ENCODE peak calls at places on chromosomes 1 and 21, in six cellular contexts. Y is psoas muscle, P is cardiac muscle cell, Q is transverse colon, F is A549, O is fibroblast of lung. D is an unnamed sample.

GRCh38 chr1:89865498-89866385 is 44.9 kb downstream of the LRRC8D start:
- DNase-seq in Y (no peak), P (peak), Q (no peak), F (peak), O (peak), D (peak)

GRCh38 chr1:2311184-2312032 is 79.9 kb downstream of the MORN1 start:
- DNase-seq in Y (peak), P (peak), Q (peak), F (peak), O (peak), D (peak)

GRCh38 chr1:177586429-177586828 is 383.4 kb downstream of the SEC16B start:
- DNase-seq in Y (no peak), P (peak), Q (no peak), F (no peak), O (peak), D (peak)

GRCh38 chr21:26130249-26130896 is 40.2 kb downstream of the APP start:
- DNase-seq in Y (no peak), P (peak), Q (no peak), F (no peak), O (peak), D (peak)

GRCh38 chr1:114342376-114342775 is 168.6 kb downstream of the TRIM33 start:
- DNase-seq in Y (no peak), P (no peak), Q (peak), F (no peak), O (no peak), D (no peak)

GRCh38 chr21:33121715-33122475 is 52.0 kb downstream of the OLIG1 start:
- DNase-seq in Y (no peak), P (peak), Q (no peak), F (peak), O (peak), D (peak)

GRCh38 chr1:8111560-8111959 is 85.5 kb upstream of the ERRFI1 start:
- DNase-seq in Y (no peak), P (no peak), Q (no peak), F (no peak), O (no peak), D (no peak)

GRCh38 chr1:114126696-114127095 is 27.0 kb downstream of the SYT6 start:
- DNase-seq in Y (no peak), P (no peak), Q (peak), F (no peak), O (no peak), D (no peak)

GRCh38 chr1:17773626-17774326 is 18.6 kb downstream of the ACTL8 start:
- DNase-seq in Y (no peak), P (no peak), Q (no peak), F (no peak), O (no peak), D (no peak)

GRCh38 chr1:66938618-66939017 is 13.8 kb downstream of the MIER1 start:
- DNase-seq in Y (no peak), P (peak), Q (no peak), F (no peak), O (peak), D (no peak)

GRCh38 chr21:27818847-27819246 is 852.0 kb upstream of the ADAMTS5 start:
- DNase-seq in Y (no peak), P (peak), Q (no peak), F (no peak), O (peak), D (no peak)

DNA sequence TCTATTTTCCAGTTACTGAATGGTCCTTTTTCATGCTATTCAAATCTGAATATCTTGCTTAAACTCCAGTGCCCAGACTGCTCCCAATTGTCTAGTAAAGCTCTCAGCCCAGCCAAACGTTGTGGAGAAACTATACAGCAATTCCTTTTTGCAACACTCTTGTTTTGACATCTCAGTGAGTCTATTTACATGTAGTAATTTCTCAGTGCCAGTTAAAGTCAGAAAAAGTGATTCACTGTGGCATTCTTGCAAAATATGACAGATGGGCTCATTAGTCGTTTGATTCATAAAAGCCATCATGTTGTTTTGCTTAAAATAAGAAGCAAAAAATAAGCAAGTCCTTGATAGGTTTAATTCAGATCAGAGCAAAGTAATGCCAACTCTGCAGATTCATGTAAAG is 20.7 kb upstream of the TMPRSS15 start:
- DNase-seq in Y (no peak), P (no peak), Q (no peak), F (no peak), O (no peak), D (no peak)
- TF ChIP-seq CTCF in Y (no peak), P (no peak), Q (no peak), F (no peak), O (no peak), D (no peak)

GRCh38 chr1:38138498-38139233 is 92.1 kb upstream of the POU3F1 start:
- DNase-seq in Y (peak), P (peak), Q (peak), F (peak), O (peak), D (peak)
- H3K27ac ChIP-seq in Y (peak), P (no peak), Q (no peak), F (peak), O (no peak), D (peak)

GRCh38 chr1:10589074-10589473 is 114.3 kb downstream of the PEX14 start:
- DNase-seq in Y (no peak), P (no peak), Q (no peak), F (no peak), O (no peak), D (no peak)

GRCh38 chr1:10588640-10589039 is 113.9 kb downstream of the PEX14 start:
- DNase-seq in Y (no peak), P (no peak), Q (no peak), F (no peak), O (no peak), D (no peak)

GRCh38 chr1:10585242-10585641 is 110.5 kb downstream of the PEX14 start:
- DNase-seq in Y (no peak), P (no peak), Q (no peak), F (no peak), O (no peak), D (no peak)

DNA sequence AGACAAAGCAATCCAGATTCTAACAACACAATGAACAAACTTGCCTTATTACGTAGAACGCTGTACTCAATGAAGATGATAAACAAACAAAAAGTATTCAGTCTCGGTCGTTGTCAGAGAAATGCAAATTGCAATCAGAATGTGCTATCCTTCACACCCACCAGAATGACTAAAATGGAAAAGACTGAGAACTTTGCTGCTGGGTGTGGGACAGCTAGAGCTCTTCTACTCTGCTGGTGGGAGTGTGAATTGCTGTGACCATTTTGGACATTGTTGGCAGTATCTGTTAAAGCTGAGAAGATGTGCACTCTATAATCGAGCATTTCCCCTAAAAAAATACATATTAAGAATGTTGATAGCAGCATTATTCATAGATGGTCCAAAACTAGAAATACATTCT is 111.4 kb downstream of the PEX14 start:
- DNase-seq in Y (no peak), P (no peak), Q (no peak), F (no peak), O (no peak), D (no peak)
- TF ChIP-seq CTCF in Y (no peak), P (no peak), Q (no peak), F (no peak), O (no peak), D (no peak)

GRCh38 chr1:202588644-202589189 is 121.5 kb downstream of the SYT2 start:
- DNase-seq in Y (no peak), P (peak), Q (no peak), F (no peak), O (no peak), D (no peak)

GRCh38 chr1:202585591-202585934 is 124.7 kb downstream of the SYT2 start:
- DNase-seq in Y (no peak), P (no peak), Q (no peak), F (no peak), O (no peak), D (no peak)

GRCh38 chr1:202587859-202588480 is 122.3 kb downstream of the SYT2 start:
- DNase-seq in Y (no peak), P (no peak), Q (no peak), F (no peak), O (no peak), D (no peak)

GRCh38 chr1:202586018-202586821 is 124.0 kb downstream of the SYT2 start:
- DNase-seq in Y (no peak), P (peak), Q (peak), F (no peak), O (peak), D (no peak)

GRCh38 chr1:202584707-202585590 is 125.3 kb downstream of the SYT2 start:
- DNase-seq in Y (no peak), P (no peak), Q (no peak), F (no peak), O (no peak), D (no peak)
- H3K27ac ChIP-seq in Y (peak), P (peak), Q (peak), F (no peak), O (no peak), D (no peak)

GRCh38 chr1:153795934-153796785 is 21.0 kb downstream of the SLC27A3 start:
- DNase-seq in Y (peak), P (no peak), Q (no peak), F (no peak), O (no peak), D (no peak)
- TF ChIP-seq CTCF in Y (no peak), P (no peak), Q (no peak), F (no peak), O (no peak), D (no peak)

GRCh38 chr21:16304189-16304588 is 574.4 kb downstream of the USP25 start:
- DNase-seq in Y (no peak), P (no peak), Q (no peak), F (no peak), O (no peak), D (no peak)

GRCh38 chr21:16305686-16306085 is 575.9 kb downstream of the USP25 start:
- DNase-seq in Y (peak), P (peak), Q (no peak), F (no peak), O (no peak), D (no peak)

GRCh38 chr21:16307256-16307655 is 577.5 kb downstream of the USP25 start:
- DNase-seq in Y (no peak), P (no peak), Q (no peak), F (no peak), O (no peak), D (no peak)

GRCh38 chr21:16304700-16305099 is 574.9 kb downstream of the USP25 start:
- DNase-seq in Y (no peak), P (no peak), Q (no peak), F (no peak), O (no peak), D (no peak)

GRCh38 chr21:16302851-16303282 is 573.1 kb downstream of the USP25 start:
- DNase-seq in Y (peak), P (peak), Q (no peak), F (peak), O (no peak), D (no peak)
- H3K27ac ChIP-seq in Y (peak), P (peak), Q (peak), F (no peak), O (no peak), D (no peak)

GRCh38 chr1:152878042-152878441 is at the start of gene SMCP:
- DNase-seq in Y (no peak), P (no peak), Q (no peak), F (peak), O (no peak), D (no peak)
- TF ChIP-seq CTCF in Y (no peak), P (no peak), Q (no peak), F (no peak), O (no peak), D (no peak)